ENCODE peak calls at places on chromosomes 3 and 15, in four cellular contexts. P, O, M and Y are unnamed samples.

GRCh38 chr3:169886671-169887070 is 16.9 kb upstream of the LRRC31 start:
- DNase-seq in P (no peak), O (no peak), M (peak; percentile 3), Y (no peak)

GRCh38 chr15:41923424-41923999 is 29.7 kb upstream of the SPTBN5 start:
- DNase-seq in P (no peak), O (no peak), M (peak; percentile 44), Y (no peak)

GRCh38 chr3:112101946-112102345 is 15.8 kb downstream of the C3orf52 start:
- DNase-seq in P (no peak), O (peak; percentile 92), M (peak; percentile 17), Y (peak; percentile 58)

GRCh38 chr15:36527512-36528162 is 51.8 kb upstream of the CDIN1 start:
- DNase-seq in P (no peak), O (no peak), M (no peak), Y (no peak)

GRCh38 chr15:100572362-100572983 is 29.5 kb downstream of the LINS1 start:
- DNase-seq in P (no peak), O (peak; percentile 17), M (peak; percentile 20), Y (peak; percentile 16)

GRCh38 chr3:71160800-71161546 is 422.6 kb downstream of the FOXP1 start:
- DNase-seq in P (no peak), O (peak; percentile 94), M (peak; percentile 23), Y (no peak)

GRCh38 chr3:113804701-113805100 is 33.9 kb upstream of the GRAMD1C start:
- DNase-seq in P (no peak), O (peak; percentile 36), M (no peak), Y (peak; percentile 86)

GRCh38 chr3:26438981-26439884 is 183.3 kb upstream of the LRRC3B start:
- DNase-seq in P (no peak), O (no peak), M (no peak), Y (no peak)

GRCh38 chr3:14879161-14879888 is 60.6 kb downstream of the FGD5 start:
- DNase-seq in P (no peak), O (no peak), M (peak; percentile 3), Y (no peak)

GRCh38 chr15:31128919-31129768 is 27.6 kb upstream of the TRPM1 start:
- DNase-seq in P (peak; percentile 81), O (peak; percentile 30), M (peak; percentile 73), Y (peak; percentile 78)

GRCh38 chr3:193716155-193716554 is 123.1 kb downstream of the OPA1 start:
- DNase-seq in P (no peak), O (no peak), M (no peak), Y (no peak)

GRCh38 chr3:110180733-110181132 is 843.4 kb upstream of the DPPA4 start:
- DNase-seq in P (no peak), O (no peak), M (peak; percentile 40), Y (no peak)

GRCh38 chr15:94322141-94322540 is 90.8 kb downstream of the MCTP2 start:
- DNase-seq in P (no peak), O (no peak), M (peak; percentile 86), Y (no peak)

GRCh38 chr15:42084465-42085235 is 9.7 kb downstream of the PLA2G4D start:
- DNase-seq in P (peak; percentile 50), O (peak; percentile 29), M (peak; percentile 46), Y (peak; percentile 64)

GRCh38 chr3:177379045-177379444 is 181.8 kb upstream of the TBL1XR1 start:
- DNase-seq in P (no peak), O (no peak), M (no peak), Y (no peak)

GRCh38 chr3:127628788-127629456 is at the start of gene PODXL2:
- DNase-seq in P (peak; percentile 25), O (no peak), M (peak; percentile 69), Y (peak; percentile 47)

GRCh38 chr3:178445139-178445538 is 91.1 kb upstream of the KCNMB2 start:
- DNase-seq in P (no peak), O (no peak), M (no peak), Y (no peak)

GRCh38 chr15:63056843-63057242 is 14.3 kb downstream of the TPM1 start:
- DNase-seq in P (no peak), O (no peak), M (peak; percentile 59), Y (no peak)

GRCh38 chr3:155032918-155033317 is 47.2 kb upstream of the MME start:
- DNase-seq in P (no peak), O (no peak), M (peak; percentile 96), Y (peak; percentile 10)

GRCh38 chr3:9781978-9782575 is 10.2 kb downstream of the TADA3 start:
- DNase-seq in P (no peak), O (no peak), M (no peak), Y (no peak)

GRCh38 chr3:52077376-52077775 is 21.0 kb upstream of the DUSP7 start:
- DNase-seq in P (no peak), O (no peak), M (no peak), Y (no peak)

GRCh38 chr15:64191971-64192830 is 29.4 kb upstream of the PPIB start:
- DNase-seq in P (no peak), O (no peak), M (no peak), Y (no peak)

GRCh38 chr3:73787620-73788019 is 162.9 kb upstream of the PDZRN3 start:
- DNase-seq in P (no peak), O (peak; percentile 78), M (no peak), Y (no peak)